ENCODE peak calls at places on chromosome 7, in six cellular contexts. Y, A, Z, C, T and K are unnamed samples.

GRCh38 chr7:23065974-23066373 is 39.6 kb upstream of the KLHL7 start:
- DNase-seq in Y (no peak), A (no peak), Z (no peak), C (no peak), T (no peak), K (no peak)

GRCh38 chr7:141071260-141071854 is 2.5 kb upstream of the TMEM178B start:
- DNase-seq in Y (no peak), C (no peak), A (no peak), Z (peak; percentile 32), T (no peak), K (peak; percentile 56)

GRCh38 chr7:140033779-140034363 is 28.9 kb downstream of the PARP12 start:
- DNase-seq in C (no peak), A (no peak), Y (no peak), T (peak; percentile 9), Z (no peak), K (no peak)

GRCh38 chr7:13920053-13920697 is 69.3 kb downstream of the ETV1 start:
- DNase-seq in T (no peak), A (peak; percentile 36), Y (no peak), Z (peak; percentile 88), C (no peak), K (peak; percentile 96)

GRCh38 chr7:17991866-17992648 is 35.6 kb downstream of the PRPS1L1 start:
- DNase-seq in Y (no peak), A (peak; percentile 53), T (no peak), C (no peak), Z (no peak), K (no peak)

GRCh38 chr7:82961240-82961639 is 201.4 kb downstream of the PCLO start:
- DNase-seq in Y (no peak), A (no peak), T (no peak), Z (no peak), C (no peak), K (no peak)

GRCh38 chr7:49398730-49399129 is 374.7 kb upstream of the VWC2 start:
- DNase-seq in Z (no peak), C (no peak), Y (no peak), T (no peak), A (no peak), K (no peak)

GRCh38 chr7:149715476-149715875 is 57.9 kb downstream of the ZNF467 start:
- DNase-seq in A (no peak), T (no peak), C (no peak), Z (no peak), Y (no peak), K (no peak)

GRCh38 chr7:41110186-41110585 is 592.7 kb downstream of the INHBA start:
- DNase-seq in T (no peak), A (no peak), C (no peak), Y (no peak), Z (no peak), K (no peak)

GRCh38 chr7:81111358-81111757 is 192.5 kb upstream of the SEMA3C start:
- DNase-seq in C (no peak), T (no peak), A (no peak), Z (peak; percentile 27), Y (no peak), K (peak; percentile 86)
- H3K4me3 ChIP-seq in C (no peak overlapping the region), T (no peak overlapping the region), A (no peak overlapping the region), Z (no peak overlapping the region), Y (no peak overlapping the region), K (no peak overlapping the region)

GRCh38 chr7:157682946-157683239 is 346.1 kb downstream of the DNAJB6 start:
- DNase-seq in A (no peak), C (no peak), Z (no peak), T (no peak), Y (no peak), K (no peak)

GRCh38 chr7:157684157-157684595 is 347.4 kb downstream of the DNAJB6 start:
- DNase-seq in T (no peak), Y (no peak), C (no peak), A (no peak), Z (no peak), K (no peak)

GRCh38 chr7:157682064-157682945 is 345.5 kb downstream of the DNAJB6 start:
- DNase-seq in C (no peak), T (no peak), A (no peak), Y (no peak), Z (no peak), K (no peak)

GRCh38 chr7:157684596-157685429 is 348.0 kb downstream of the DNAJB6 start:
- DNase-seq in T (no peak), A (no peak), C (no peak), Y (no peak), Z (no peak), K (no peak)

DNA sequence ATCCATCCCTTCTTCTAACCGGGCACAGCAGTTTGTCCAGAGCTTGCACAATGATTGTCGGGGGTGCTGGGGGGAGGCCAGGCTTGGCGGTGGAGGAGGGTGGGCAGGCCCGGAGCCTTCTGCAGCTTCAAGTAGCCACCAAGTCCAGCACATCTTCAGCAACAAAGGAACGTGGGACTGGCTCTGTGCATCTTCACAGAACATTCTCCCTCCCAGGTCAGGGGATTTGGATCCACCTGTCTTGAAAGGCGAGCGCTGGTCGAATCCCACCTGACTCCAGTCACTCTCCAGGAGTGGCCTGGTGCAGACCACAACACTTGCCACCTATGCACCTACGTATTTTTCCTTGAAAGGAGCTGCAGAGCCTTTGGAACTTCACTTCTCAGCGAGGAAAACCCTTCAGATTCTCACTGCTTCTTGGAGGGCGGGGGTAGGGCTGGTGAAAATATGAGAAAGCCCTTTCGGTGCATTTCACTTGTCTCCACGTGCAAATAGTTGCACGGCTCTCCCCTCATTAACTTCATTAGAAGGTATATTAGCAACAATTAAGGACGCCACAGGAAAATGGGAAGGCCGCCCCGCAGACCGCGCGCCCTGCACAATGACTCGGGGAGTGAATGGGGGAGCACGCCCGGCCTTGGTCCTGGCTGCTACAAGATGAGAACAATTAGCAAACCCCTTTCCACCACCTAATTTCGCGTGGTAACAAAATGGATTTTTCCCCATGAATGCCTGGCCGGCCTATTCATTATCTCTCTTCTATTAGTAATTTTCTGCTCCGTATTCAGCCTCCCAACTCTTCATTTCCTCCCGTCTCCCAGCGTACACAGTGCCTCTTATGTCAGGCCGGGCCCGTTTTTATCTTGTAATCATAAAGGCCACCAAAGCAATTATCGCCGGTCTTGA is 346.7 kb downstream of the DNAJB6 start:
- DNase-seq in A (no peak), T (no peak), C (no peak), Z (no peak), Y (no peak), K (no peak)
- H3K27me3 ChIP-seq in A (peaks cover 67% of the 10 kb centered on the region), T (peaks cover 38% of the 10 kb centered on the region), C (no peaks in the 10 kb centered on the region), Z (peaks cover 97% of the 10 kb centered on the region), Y (peaks cover 76% of the 10 kb centered on the region), K (peaks cover 72% of the 10 kb centered on the region)

GRCh38 chr7:135758531-135758932 is 9.9 kb upstream of the FAM180A start:
- DNase-seq in Y (no peak), Z (no peak), A (no peak), T (no peak), C (peak; percentile 88), K (peak; percentile 80)
- H3K4me3 ChIP-seq in Y (peak overlapping the region; percentile 39), Z (no peak overlapping the region), A (no peak overlapping the region), T (no peak overlapping the region), C (no peak overlapping the region), K (peak overlapping the region; percentile 73)

GRCh38 chr7:33043434-33043833 is 19.1 kb downstream of the NT5C3A start:
- DNase-seq in Y (no peak), T (no peak), A (no peak), Z (no peak), C (no peak), K (no peak)

GRCh38 chr7:33048257-33048656 is 14.3 kb downstream of the NT5C3A start:
- DNase-seq in Z (no peak), Y (no peak), C (no peak), T (no peak), A (no peak), K (no peak)

GRCh38 chr7:33040803-33041516 is 21.6 kb downstream of the NT5C3A start:
- DNase-seq in T (peak; percentile 80), A (peak; percentile 85), C (no peak), Y (no peak), Z (peak; percentile 64), K (peak; percentile 63)

GRCh38 chr7:33044986-33045385 is 17.6 kb downstream of the NT5C3A start:
- DNase-seq in Z (no peak), A (no peak), Y (no peak), T (no peak), C (no peak), K (peak; percentile 13)

GRCh38 chr7:33043875-33044718 is 18.5 kb downstream of the NT5C3A start:
- DNase-seq in C (no peak), T (no peak), Y (no peak), Z (peak; percentile 71), A (peak; percentile 59), K (no peak)
- H3K27me3 ChIP-seq in C (no peaks in the 10 kb centered on the region), T (no peaks in the 10 kb centered on the region), Y (no peaks in the 10 kb centered on the region), Z (no peaks in the 10 kb centered on the region), A (no peaks in the 10 kb centered on the region), K (no peaks in the 10 kb centered on the region)

DNA sequence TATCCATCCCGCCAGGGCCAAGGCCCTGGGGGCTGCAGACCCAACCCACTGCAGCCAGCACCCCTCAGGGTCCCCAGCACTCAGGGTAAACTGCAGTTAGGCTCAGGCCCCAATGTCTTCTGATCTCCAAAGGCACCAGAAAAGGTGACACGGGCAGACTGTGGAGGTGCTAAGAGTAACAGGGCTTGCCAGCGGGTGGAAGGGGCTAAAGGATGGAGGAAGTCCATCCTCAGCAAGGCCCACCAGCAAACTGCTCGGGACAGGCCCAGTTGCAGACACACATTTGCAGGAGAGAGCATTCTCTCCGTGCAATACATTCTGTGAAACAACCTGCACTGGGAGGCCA is 95.6 kb upstream of the DDC start:
- DNase-seq in A (no peak), T (no peak), Z (no peak), C (peak; percentile 38), Y (no peak), K (no peak)
- H3K4me3 ChIP-seq in A (no peak overlapping the region), T (peak overlapping the region; percentile 40), Z (no peak overlapping the region), C (no peak overlapping the region), Y (no peak overlapping the region), K (no peak overlapping the region)

GRCh38 chr7:43116451-43116850 is 4.0 kb downstream of the HECW1 start:
- DNase-seq in T (no peak), Y (no peak), A (no peak), C (no peak), Z (no peak), K (no peak)

GRCh38 chr7:43112941-43113621 is 634 bp downstream of the HECW1 start:
- DNase-seq in C (peak; percentile 75), Y (no peak), A (no peak), T (no peak), Z (peak; percentile 73), K (peak; percentile 83)

GRCh38 chr7:43114451-43114765 is 2.0 kb downstream of the HECW1 start:
- DNase-seq in Z (no peak), C (no peak), A (no peak), Y (no peak), T (no peak), K (no peak)

GRCh38 chr7:43112088-43112940 is at the start of gene HECW1:
- DNase-seq in Z (no peak), A (no peak), C (no peak), T (no peak), Y (no peak), K (peak; percentile 24)

DNA sequence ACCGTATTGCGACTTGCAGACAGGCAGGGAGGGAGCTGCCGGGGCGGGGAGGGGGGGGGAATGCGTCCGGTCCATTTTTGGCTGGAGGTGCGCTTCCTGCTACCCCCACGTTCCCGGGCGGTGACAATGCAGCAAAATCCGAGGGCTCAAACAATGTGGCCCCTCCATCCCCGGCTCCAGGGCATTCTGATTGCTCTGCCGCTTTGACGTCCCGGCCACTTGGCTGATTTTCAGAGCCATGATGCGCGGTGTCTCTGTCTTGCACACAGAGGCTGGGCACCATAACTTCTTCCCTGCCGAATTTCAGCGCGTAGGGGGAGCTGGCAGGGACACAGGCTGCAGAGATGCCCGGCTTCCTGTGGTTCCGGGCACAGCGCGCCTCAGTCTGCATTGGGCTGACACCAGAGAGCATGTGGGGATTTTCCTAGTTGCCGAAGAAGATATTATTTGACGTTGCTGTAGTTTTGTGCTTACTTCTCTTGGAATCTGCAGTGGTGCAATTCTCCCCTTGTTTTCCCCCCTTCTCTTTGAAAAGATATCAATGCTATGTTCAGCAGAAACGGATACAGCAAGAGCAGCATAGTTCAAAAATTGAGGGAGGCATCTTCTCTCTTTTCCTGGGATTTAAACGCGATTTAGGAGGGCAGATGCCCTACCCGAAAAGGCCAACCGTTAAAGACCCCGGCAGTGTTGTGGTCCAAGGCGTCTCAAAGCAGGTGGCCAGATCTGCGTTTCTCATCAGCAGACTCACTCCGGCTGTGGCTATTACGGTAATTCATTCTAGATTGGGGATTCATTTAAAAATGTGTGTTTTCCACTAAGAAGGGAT is 1.4 kb downstream of the HECW1 start:
- DNase-seq in C (no peak), T (no peak), Z (no peak), Y (no peak), A (no peak), K (peak; percentile 41)
- H3K27me3 ChIP-seq in C (no peaks in the 10 kb centered on the region), T (peaks cover 22% of the 10 kb centered on the region), Z (peaks cover 93% of the 10 kb centered on the region), Y (peaks cover 68% of the 10 kb centered on the region), A (peaks cover 34% of the 10 kb centered on the region), K (no peaks in the 10 kb centered on the region)